ENCODE peak calls at places on chromosomes 7 and 10, in ten cellular contexts. B is stimulated activated CD4-positive, alpha-beta T cell treated with anti-CD3 and anti-CD28 coated beads, Interleukin-1b, Interleukin-23, amount 100 ng/mL, for 1 hour; R is hypothalamus; W is activated CD8-positive, alpha-beta memory T cell treated with anti-CD3 and anti-CD28 coated beads, Interleukin-2, amount 50 U/mL, for 48 hours; H is SW480; O is ELR; C is osteocyte; E is AG08396; V is Caco-2; K is HepG2. Y is an unnamed sample.

GRCh38 chr7:51451751-51452465 is 135.3 kb upstream of the COBL start:
- DNase-seq in B (no peak), R (no peak), W (no peak), H (no peak), O (no peak), C (no peak), E (no peak), V (peak), K (no peak), Y (peak)

GRCh38 chr10:83801983-83802382 is 337.3 kb upstream of the GHITM start:
- DNase-seq in B (no peak), R (no peak), W (no peak), H (no peak), O (no peak), C (no peak), E (no peak), V (no peak), K (no peak), Y (no peak)

GRCh38 chr7:48280100-48280499 is 108.8 kb downstream of the ABCA13 start:
- DNase-seq in B (no peak), R (no peak), W (no peak), H (no peak), O (peak), C (no peak), E (peak), V (no peak), K (no peak), Y (no peak)

GRCh38 chr10:73931767-73932624 is 21.1 kb downstream of the PLAU start:
- DNase-seq in B (no peak), R (no peak), W (peak), H (peak), O (peak), C (no peak), E (no peak), V (peak), K (peak), Y (no peak)

GRCh38 chr10:119542357-119542989 is at the start of gene RGS10:
- DNase-seq in B (peak), R (peak), W (peak), H (peak), O (peak), C (no peak), E (peak), V (peak), K (no peak), Y (no peak)

GRCh38 chr7:103446046-103446520 is at the start of gene SLC26A5:
- DNase-seq in B (no peak), R (no peak), W (peak), H (peak), O (no peak), C (no peak), E (peak), V (peak), K (no peak), Y (no peak)

GRCh38 chr10:126384269-126384873 is 3.9 kb downstream of the ADAM12 start:
- DNase-seq in B (no peak), R (no peak), W (no peak), H (no peak), O (peak), C (no peak), E (peak), V (no peak), K (no peak), Y (no peak)

GRCh38 chr7:28688651-28689050 is 269.5 kb downstream of the TRIL start:
- DNase-seq in B (no peak), R (no peak), W (no peak), H (no peak), O (peak), C (no peak), E (no peak), V (no peak), K (no peak), Y (no peak)

GRCh38 chr7:142799483-142799882 is 28.7 kb downstream of the PRSS2 start:
- DNase-seq in B (no peak), R (no peak), W (no peak), H (no peak), O (no peak), C (peak), E (no peak), V (no peak), K (no peak), Y (peak)

GRCh38 chr7:143299840-143300239 is 11.7 kb downstream of the CASP2 start:
- DNase-seq in B (peak), R (peak), W (peak), H (peak), O (peak), C (no peak), E (no peak), V (peak), K (peak), Y (no peak)

GRCh38 chr10:117312430-117312829 is 62.8 kb downstream of the PDZD8 start:
- DNase-seq in B (no peak), R (no peak), W (no peak), H (no peak), O (peak), C (no peak), E (no peak), V (no peak), K (no peak), Y (no peak)

GRCh38 chr7:112001089-112001826 is 204.9 kb downstream of the DOCK4 start:
- DNase-seq in B (no peak), R (peak), W (no peak), H (peak), O (peak), C (no peak), E (no peak), V (no peak), K (peak), Y (no peak)

GRCh38 chr7:31488562-31489203 is 25.2 kb upstream of the ITPRID1 start:
- DNase-seq in B (no peak), R (peak), W (peak), H (peak), O (peak), C (no peak), E (peak), V (peak), K (peak), Y (no peak)

GRCh38 chr10:74419491-74420466 is 268.8 kb downstream of the ADK start:
- DNase-seq in B (no peak), R (no peak), W (no peak), H (no peak), O (peak), C (no peak), E (no peak), V (peak), K (no peak), Y (no peak)

GRCh38 chr7:107439025-107439424 is 30.8 kb upstream of the GPR22 start:
- DNase-seq in B (no peak), R (no peak), W (no peak), H (no peak), O (no peak), C (no peak), E (no peak), V (no peak), K (no peak), Y (no peak)

GRCh38 chr10:84138478-84139125 is 707 bp upstream of the GHITM start:
- DNase-seq in B (no peak), R (no peak), W (peak), H (no peak), O (peak), C (no peak), E (peak), V (no peak), K (no peak), Y (no peak)